ENCODE peak calls at places on chromosome 1, in ten cellular contexts. H, T, P, B, N, A, V, S, R and G are unnamed samples.

GRCh38 chr1:152495066-152495675 is 15.4 kb upstream of the LCE5A start:
- DNase-seq in B (peak; percentile 7), H (no peak), A (no peak), N (no peak), S (no peak), R (no peak), T (no peak), V (no peak), P (no peak), G (no peak)

GRCh38 chr1:2446394-2446793 is 29.7 kb upstream of the PLCH2 start:
- DNase-seq in A (no peak), B (no peak), T (no peak), V (no peak), P (peak; percentile 82), S (no peak), N (no peak), R (peak; percentile 78), H (no peak), G (peak; percentile 37)

GRCh38 chr1:205961405-205961804 is 18.1 kb upstream of the SLC26A9 start:
- DNase-seq in V (no peak), T (no peak), S (no peak), A (no peak), P (peak; percentile 19), R (no peak), B (no peak), N (no peak), H (no peak), G (no peak)

GRCh38 chr1:54584575-54584974 is 36.5 kb downstream of the ACOT11 start:
- DNase-seq in P (no peak), V (no peak), S (no peak), R (no peak), B (no peak), N (no peak), H (no peak), T (no peak), A (no peak), G (no peak)

GRCh38 chr1:155208656-155209372 is at the start of gene MTX1:
- DNase-seq in R (peak; percentile 87), A (peak; percentile 73), N (peak; percentile 82), V (peak; percentile 86), H (no peak), S (peak; percentile 99), T (peak; percentile 92), B (peak; percentile 87), P (peak; percentile 84), G (peak; percentile 96)

GRCh38 chr1:11568687-11569086 is 85.5 kb downstream of the FBXO2 start:
- DNase-seq in V (no peak), H (no peak), A (no peak), R (no peak), N (no peak), B (no peak), S (no peak), P (no peak), T (no peak), G (no peak)

GRCh38 chr1:247118946-247119446 is 14.8 kb upstream of the ZNF669 start:
- DNase-seq in H (no peak), A (peak; percentile 32), P (no peak), T (no peak), V (no peak), B (peak; percentile 75), N (no peak), S (no peak), R (no peak), G (peak; percentile 51)

GRCh38 chr1:117120774-117121588 is 568 bp downstream of the TRIM45 start:
- DNase-seq in V (no peak), T (no peak), A (no peak), R (no peak), S (no peak), B (peak; percentile 79), P (no peak), N (no peak), H (no peak), G (peak; percentile 27)

GRCh38 chr1:180167021-180167701 is 12.5 kb downstream of the QSOX1 start:
- DNase-seq in T (no peak), S (no peak), V (no peak), B (no peak), N (no peak), R (no peak), H (no peak), P (no peak), A (peak; percentile 24), G (peak; percentile 77)

GRCh38 chr1:216186816-216187215 is 236.4 kb downstream of the USH2A start:
- DNase-seq in B (no peak), V (no peak), S (no peak), H (no peak), R (no peak), P (no peak), A (peak; percentile 7), T (no peak), N (no peak), G (peak; percentile 95)

GRCh38 chr1:48676822-48677221 is 99.9 kb downstream of the BEND5 start:
- DNase-seq in V (no peak), A (no peak), H (no peak), R (no peak), T (no peak), S (no peak), B (no peak), N (no peak), P (no peak), G (no peak)

GRCh38 chr1:196685506-196685905 is 33.7 kb downstream of the CFH start:
- DNase-seq in A (no peak), P (no peak), B (no peak), V (no peak), R (no peak), T (no peak), S (no peak), H (no peak), N (no peak), G (no peak)

GRCh38 chr1:20366076-20366765 is 75.5 kb downstream of the VWA5B1 start:
- DNase-seq in A (peak; percentile 86), S (peak; percentile 73), T (no peak), N (peak; percentile 45), H (no peak), R (no peak), V (no peak), P (no peak), B (no peak), G (peak; percentile 53)

GRCh38 chr1:10388387-10388715 is 10.5 kb upstream of the PGD start:
- DNase-seq in H (no peak), R (no peak), B (no peak), N (no peak), P (no peak), V (no peak), S (no peak), A (no peak), T (no peak), G (no peak)

GRCh38 chr1:6498576-6499111 is 7.2 kb upstream of the PLEKHG5 start:
- DNase-seq in S (no peak), R (no peak), V (no peak), H (no peak), A (no peak), T (no peak), P (no peak), N (no peak), B (no peak), G (no peak)

GRCh38 chr1:168871531-168871930 is 142.5 kb upstream of the DPT start:
- DNase-seq in H (no peak), A (no peak), B (no peak), V (no peak), T (no peak), S (no peak), P (no peak), R (no peak), N (no peak), G (no peak)

GRCh38 chr1:202700061-202700460 is 10.2 kb downstream of the SYT2 start:
- DNase-seq in R (no peak), A (no peak), N (no peak), V (no peak), P (no peak), S (no peak), B (no peak), T (no peak), H (no peak), G (no peak)

GRCh38 chr1:8154621-8155052 is 128.5 kb upstream of the ERRFI1 start:
- DNase-seq in H (no peak), S (no peak), B (peak; percentile 77), T (no peak), P (no peak), N (no peak), R (no peak), V (no peak), A (peak; percentile 47), G (peak; percentile 80)

GRCh38 chr1:19812875-19813650 is 2.0 kb downstream of the RNF186 start:
- DNase-seq in T (no peak), N (no peak), P (no peak), A (no peak), H (no peak), B (no peak), V (no peak), S (peak; percentile 26), R (no peak), G (no peak)